ENCODE peak calls at places on chromosomes 4 and X, in seven cellular contexts. One of them, this sample, is unnamed.
A peak's percentile ranks its signal among the peaks of the same experiment; 100 is the strongest.

GRCh38 chr4:173257732-173258717 is 76.1 kb downstream of the HMGB2 start:
- DNase-seq in NCI-H69: peak; percentile 78
- DNase-seq in SHP77 treated with DMSO at 0.1 percent for 48 hours: no peak
- DNase-seq in activated CD4-positive, alpha-beta T cell treated with anti-CD3 and anti-CD28 coated beads, Interleukin-2, amount 50 U/mL, for 48 hours: peak; percentile 56
- DNase-seq in T-helper 9 cell: peak; percentile 31
- DNase-seq in activated T-cell treated with anti-CD3 and anti-CD28 coated beads for 4 hours: peak; percentile 39
- DNase-seq in anterior cingulate cortex: peak; percentile 25
- DNase-seq in this sample: peak; percentile 29

GRCh38 chrX:45172890-45173289 is 27.8 kb downstream of the DIPK2B start:
- DNase-seq in NCI-H69: peak; percentile 0
- DNase-seq in activated CD4-positive, alpha-beta T cell treated with anti-CD3 and anti-CD28 coated beads, Interleukin-2, amount 50 U/mL, for 48 hours: no peak
- DNase-seq in SHP77 treated with DMSO at 0.1 percent for 48 hours: no peak
- DNase-seq in T-helper 9 cell: no peak
- DNase-seq in activated T-cell treated with anti-CD3 and anti-CD28 coated beads for 4 hours: no peak
- DNase-seq in anterior cingulate cortex: no peak
- DNase-seq in this sample: no peak

GRCh38 chr4:66949424-66949823 is 595.9 kb downstream of the CENPC start:
- DNase-seq in activated CD4-positive, alpha-beta T cell treated with anti-CD3 and anti-CD28 coated beads, Interleukin-2, amount 50 U/mL, for 48 hours: no peak
- DNase-seq in T-helper 9 cell: no peak
- DNase-seq in NCI-H69: no peak
- DNase-seq in SHP77 treated with DMSO at 0.1 percent for 48 hours: no peak
- DNase-seq in activated T-cell treated with anti-CD3 and anti-CD28 coated beads for 4 hours: no peak
- DNase-seq in anterior cingulate cortex: no peak
- DNase-seq in this sample: no peak

GRCh38 chr4:55543858-55544257 is 2.9 kb downstream of the CLOCK start:
- DNase-seq in T-helper 9 cell: no peak
- DNase-seq in activated CD4-positive, alpha-beta T cell treated with anti-CD3 and anti-CD28 coated beads, Interleukin-2, amount 50 U/mL, for 48 hours: no peak
- DNase-seq in anterior cingulate cortex: no peak
- DNase-seq in SHP77 treated with DMSO at 0.1 percent for 48 hours: no peak
- DNase-seq in NCI-H69: peak; percentile 7
- DNase-seq in activated T-cell treated with anti-CD3 and anti-CD28 coated beads for 4 hours: no peak
- DNase-seq in this sample: no peak

GRCh38 chr4:60463846-60464502 is 736.2 kb upstream of the ADGRL3 start:
- DNase-seq in T-helper 9 cell: no peak
- DNase-seq in SHP77 treated with DMSO at 0.1 percent for 48 hours: no peak
- DNase-seq in activated T-cell treated with anti-CD3 and anti-CD28 coated beads for 4 hours: no peak
- DNase-seq in anterior cingulate cortex: no peak
- DNase-seq in activated CD4-positive, alpha-beta T cell treated with anti-CD3 and anti-CD28 coated beads, Interleukin-2, amount 50 U/mL, for 48 hours: no peak
- DNase-seq in NCI-H69: peak; percentile 20
- DNase-seq in this sample: no peak

GRCh38 chr4:135365065-135365464 is 1163.5 kb upstream of the PABPC4L start:
- DNase-seq in NCI-H69: no peak
- DNase-seq in anterior cingulate cortex: no peak
- DNase-seq in SHP77 treated with DMSO at 0.1 percent for 48 hours: no peak
- DNase-seq in T-helper 9 cell: no peak
- DNase-seq in activated T-cell treated with anti-CD3 and anti-CD28 coated beads for 4 hours: no peak
- DNase-seq in activated CD4-positive, alpha-beta T cell treated with anti-CD3 and anti-CD28 coated beads, Interleukin-2, amount 50 U/mL, for 48 hours: no peak
- DNase-seq in this sample: no peak

GRCh38 chr4:128675083-128675482 is 134.4 kb upstream of the JADE1 start:
- DNase-seq in SHP77 treated with DMSO at 0.1 percent for 48 hours: no peak
- DNase-seq in activated T-cell treated with anti-CD3 and anti-CD28 coated beads for 4 hours: no peak
- DNase-seq in NCI-H69: no peak
- DNase-seq in anterior cingulate cortex: no peak
- DNase-seq in T-helper 9 cell: no peak
- DNase-seq in activated CD4-positive, alpha-beta T cell treated with anti-CD3 and anti-CD28 coated beads, Interleukin-2, amount 50 U/mL, for 48 hours: no peak
- DNase-seq in this sample: no peak

GRCh38 chr4:150209140-150209829 is 131.0 kb downstream of the DCLK2 start:
- DNase-seq in T-helper 9 cell: no peak
- DNase-seq in activated T-cell treated with anti-CD3 and anti-CD28 coated beads for 4 hours: no peak
- DNase-seq in anterior cingulate cortex: no peak
- DNase-seq in SHP77 treated with DMSO at 0.1 percent for 48 hours: no peak
- DNase-seq in NCI-H69: peak; percentile 60
- DNase-seq in activated CD4-positive, alpha-beta T cell treated with anti-CD3 and anti-CD28 coated beads, Interleukin-2, amount 50 U/mL, for 48 hours: peak; percentile 32
- DNase-seq in this sample: no peak

GRCh38 chrX:3141031-3141430 is 99.8 kb downstream of the ARSF start:
- DNase-seq in activated CD4-positive, alpha-beta T cell treated with anti-CD3 and anti-CD28 coated beads, Interleukin-2, amount 50 U/mL, for 48 hours: no peak
- DNase-seq in anterior cingulate cortex: no peak
- DNase-seq in SHP77 treated with DMSO at 0.1 percent for 48 hours: no peak
- DNase-seq in activated T-cell treated with anti-CD3 and anti-CD28 coated beads for 4 hours: no peak
- DNase-seq in NCI-H69: no peak
- DNase-seq in T-helper 9 cell: no peak
- DNase-seq in this sample: no peak

GRCh38 chr4:167032876-167033275 is 201.4 kb downstream of the SPOCK3 start:
- DNase-seq in activated CD4-positive, alpha-beta T cell treated with anti-CD3 and anti-CD28 coated beads, Interleukin-2, amount 50 U/mL, for 48 hours: no peak
- DNase-seq in activated T-cell treated with anti-CD3 and anti-CD28 coated beads for 4 hours: no peak
- DNase-seq in SHP77 treated with DMSO at 0.1 percent for 48 hours: no peak
- DNase-seq in T-helper 9 cell: no peak
- DNase-seq in anterior cingulate cortex: no peak
- DNase-seq in NCI-H69: peak; percentile 82
- DNase-seq in this sample: no peak

This sample was measured in caudate nucleus.